ENCODE peak calls at places on chromosomes 4 and X, in four cellular contexts. One of them, this sample, is unnamed.

GRCh38 chr4:11230888-11231287 is 197.8 kb downstream of the HS3ST1 start:
- DNase-seq in HCT116: no peak
- DNase-seq in lung: no peak
- DNase-seq in upper lobe of left lung: no peak
- DNase-seq in this sample: no peak

GRCh38 chrX:139909716-139910115 is 23.1 kb downstream of the ATP11C start:
- DNase-seq in HCT116: no peak
- DNase-seq in upper lobe of left lung: no peak
- DNase-seq in lung: no peak
- DNase-seq in this sample: no peak

GRCh38 chr4:56817840-56818491 is 3.5 kb downstream of the SPINK2 start:
- DNase-seq in lung: no peak
- DNase-seq in HCT116: no peak
- DNase-seq in upper lobe of left lung: no peak
- DNase-seq in this sample: no peak

GRCh38 chrX:134711135-134711941 is 53.1 kb upstream of the PLAC1 start:
- DNase-seq in HCT116: no peak
- DNase-seq in lung: no peak
- DNase-seq in upper lobe of left lung: no peak
- DNase-seq in this sample: no peak

GRCh38 chr4:2964077-2964471 is 703 bp downstream of the GRK4 start:
- DNase-seq in HCT116: no peak
- DNase-seq in lung: no peak
- DNase-seq in upper lobe of left lung: no peak
- DNase-seq in this sample: no peak

GRCh38 chrX:95956780-95957179 is 727.9 kb upstream of the DIAPH2 start:
- DNase-seq in upper lobe of left lung: no peak
- DNase-seq in lung: no peak
- DNase-seq in HCT116: no peak
- DNase-seq in this sample: no peak

GRCh38 chr4:89572224-89572858 is 264.6 kb downstream of the SNCA start:
- DNase-seq in HCT116: no peak
- DNase-seq in upper lobe of left lung: no peak
- DNase-seq in lung: no peak
- DNase-seq in this sample: no peak

GRCh38 chrX:131202766-131203165 is 86.3 kb downstream of the IGSF1 start:
- DNase-seq in upper lobe of left lung: no peak
- DNase-seq in HCT116: no peak
- DNase-seq in lung: no peak
- DNase-seq in this sample: no peak

This sample was measured in type B pancreatic cell.